ENCODE peak calls at places on chromosomes 12 and 14, in ten cellular contexts. I is uterus; H is left ventricle myocardium superior; R is activated CD4-positive, alpha-beta T cell treated with anti-CD3 and anti-CD28 coated beads, Interleukin-2, amount 10 ng/mL, durations not matched to agents 7 days and 5 days; U is LoVo; D is EL; S is GM04503; J is GM20000; G is ACHN; Z is iris pigment epithelial cell. Y is an unnamed sample.

GRCh38 chr12:132907216-132907615 is 19.8 kb upstream of the CHFR start:
- DNase-seq in I (no peak), H (no peak), R (no peak), U (no peak), D (no peak), S (no peak), J (no peak), G (no peak), Z (peak), Y (no peak)

GRCh38 chr14:53151523-53151866 is 1.6 kb downstream of the DDHD1 start:
- DNase-seq in I (no peak), H (no peak), R (no peak), U (no peak), D (no peak), S (no peak), J (no peak), G (no peak), Z (no peak), Y (no peak)

GRCh38 chr14:36979863-36980262 is 192.5 kb downstream of the SLC25A21 start:
- DNase-seq in I (no peak), H (no peak), R (no peak), U (no peak), D (no peak), S (no peak), J (no peak), G (no peak), Z (no peak), Y (no peak)

GRCh38 chr12:132282031-132282949 is 47.1 kb downstream of the GALNT9 start:
- DNase-seq in I (no peak), H (peak), R (no peak), U (no peak), D (no peak), S (no peak), J (no peak), G (no peak), Z (no peak), Y (no peak)

GRCh38 chr14:100709252-100709955 is 17.3 kb upstream of the DLK1 start:
- DNase-seq in I (peak), H (peak), R (peak), U (no peak), D (peak), S (no peak), J (peak), G (peak), Z (peak), Y (no peak)

GRCh38 chr14:73176673-73177072 is 40.4 kb downstream of the PSEN1 start:
- DNase-seq in I (no peak), H (no peak), R (no peak), U (no peak), D (no peak), S (no peak), J (no peak), G (no peak), Z (peak), Y (no peak)

GRCh38 chr14:22159049-22159448 is 430.0 kb downstream of the DAD1 start:
- DNase-seq in I (no peak), H (no peak), R (no peak), U (peak), D (no peak), S (no peak), J (no peak), G (peak), Z (no peak), Y (no peak)

GRCh38 chr12:10212623-10213131 is at the start of gene GABARAPL1:
- DNase-seq in I (peak), H (peak), R (peak), U (peak), D (peak), S (no peak), J (peak), G (peak), Z (peak), Y (peak)

GRCh38 chr12:76183459-76184186 is 99.1 kb upstream of the NAP1L1 start:
- DNase-seq in I (peak), H (no peak), R (no peak), U (peak), D (peak), S (peak), J (peak), G (peak), Z (peak), Y (peak)

GRCh38 chr12:75529826-75530225 is 18.4 kb upstream of the KRR1 start:
- DNase-seq in I (no peak), H (no peak), R (no peak), U (no peak), D (no peak), S (no peak), J (no peak), G (no peak), Z (no peak), Y (no peak)

GRCh38 chr14:22882529-22883190 is 362 bp upstream of the REM2 start:
- DNase-seq in I (no peak), H (no peak), R (no peak), U (no peak), D (peak), S (no peak), J (peak), G (peak), Z (peak), Y (no peak)

GRCh38 chr14:51546099-51546498 is 105.6 kb upstream of the FRMD6 start:
- DNase-seq in I (no peak), H (no peak), R (no peak), U (no peak), D (no peak), S (no peak), J (no peak), G (no peak), Z (no peak), Y (no peak)

GRCh38 chr12:132315507-132315906 is 13.9 kb downstream of the GALNT9 start:
- DNase-seq in I (no peak), H (peak), R (no peak), U (no peak), D (no peak), S (no peak), J (no peak), G (no peak), Z (no peak), Y (no peak)

GRCh38 chr14:69637503-69638030 is 26.2 kb downstream of the SUSD6 start:
- DNase-seq in I (no peak), H (peak), R (no peak), U (no peak), D (no peak), S (no peak), J (no peak), G (no peak), Z (no peak), Y (no peak)

GRCh38 chr12:124867389-124867930 is 3.8 kb upstream of the SCARB1 start:
- DNase-seq in I (no peak), H (no peak), R (no peak), U (peak), D (peak), S (no peak), J (no peak), G (no peak), Z (peak), Y (no peak)

Y was measured in amygdala.